ENCODE peak calls at places on chromosomes 6 and 20, in six cellular contexts. S is nephron progenitor cell, P is AG04450, B is caudate nucleus, D is cardiac muscle cell, W is OCI-M1. V is an unnamed sample.

GRCh38 chr20:37703338-37703660 is 9.5 kb downstream of the CTNNBL1 start:
- DNase-seq in S (no peak), P (no peak), B (no peak), D (no peak), W (no peak), V (no peak)

GRCh38 chr6:107965746-107966145 is 7.7 kb upstream of the SEC63 start:
- DNase-seq in S (no peak), P (no peak), B (no peak), D (no peak), W (no peak), V (no peak)

GRCh38 chr6:36592221-36592655 is 1.9 kb upstream of the SRSF3 start:
- DNase-seq in S (no peak), P (no peak), B (no peak), D (no peak), W (no peak), V (no peak)

GRCh38 chr6:34487536-34487935 is 21.7 kb downstream of the PACSIN1 start:
- DNase-seq in S (no peak), P (no peak), B (no peak), D (no peak), W (no peak), V (no peak)

GRCh38 chr6:10269814-10270472 is 144.9 kb downstream of the TFAP2A start:
- DNase-seq in S (no peak), P (no peak), B (no peak), D (no peak), W (no peak), V (no peak)

GRCh38 chr6:85425997-85426396 is 23.9 kb upstream of the NT5E start:
- DNase-seq in S (no peak), P (no peak), B (no peak), D (no peak), W (no peak), V (no peak)

GRCh38 chr20:10390709-10391108 is 43.3 kb downstream of the MKKS start:
- DNase-seq in S (no peak), P (no peak), B (no peak), D (no peak), W (no peak), V (no peak)

GRCh38 chr20:64077094-64077493 is 2.2 kb downstream of the RGS19 start:
- DNase-seq in S (no peak), P (no peak), B (no peak), D (no peak), W (no peak), V (no peak)

GRCh38 chr20:7772376-7772775 is 167.9 kb downstream of the HAO1 start:
- DNase-seq in S (no peak), P (peak; percentile 32), B (no peak), D (no peak), W (no peak), V (no peak)

GRCh38 chr6:108497883-108498282 is 62.8 kb upstream of the FOXO3 start:
- DNase-seq in S (peak; percentile 27), P (no peak), B (no peak), D (peak; percentile 48), W (peak; percentile 66), V (peak; percentile 47)

GRCh38 chr6:41427642-41428401 is 92.4 kb downstream of the NCR2 start:
- DNase-seq in S (peak; percentile 55), P (no peak), B (no peak), D (peak; percentile 68), W (no peak), V (no peak)

GRCh38 chr6:32329141-32329540 is 42.6 kb downstream of the TSBP1 start:
- DNase-seq in S (no peak), P (no peak), B (no peak), D (no peak), W (no peak), V (no peak)

GRCh38 chr6:29071831-29072723 is 15.0 kb downstream of the OR2B3 start:
- DNase-seq in S (peak; percentile 38), P (no peak), B (no peak), D (peak; percentile 53), W (peak; percentile 66), V (peak; percentile 45)

GRCh38 chr6:136526196-136526930 is 23.9 kb downstream of the MAP7 start:
- DNase-seq in S (peak; percentile 56), P (peak; percentile 41), B (peak; percentile 80), D (peak; percentile 69), W (peak; percentile 48), V (peak; percentile 79)

GRCh38 chr20:21767739-21768223 is 62.3 kb downstream of the PAX1 start:
- DNase-seq in S (peak; percentile 76), P (no peak), B (no peak), D (peak; percentile 61), W (no peak), V (no peak)

GRCh38 chr6:28565823-28566526 is 40.3 kb downstream of the GPX5 start:
- DNase-seq in S (no peak), P (no peak), B (no peak), D (no peak), W (peak; percentile 99), V (no peak)

GRCh38 chr6:158810149-158811095 is 8.7 kb downstream of the EZR start:
- DNase-seq in S (no peak), P (no peak), B (no peak), D (no peak), W (no peak), V (no peak)

GRCh38 chr6:139308936-139309603 is 17.3 kb upstream of the TXLNB start:
- DNase-seq in S (no peak), P (no peak), B (no peak), D (no peak), W (no peak), V (no peak)

GRCh38 chr6:125363360-125364121 is 61.8 kb upstream of the HDDC2 start:
- DNase-seq in S (peak; percentile 72), P (no peak), B (no peak), D (peak; percentile 83), W (no peak), V (peak; percentile 65)

GRCh38 chr6:157036245-157036681 is 259.1 kb downstream of the ARID1B start:
- DNase-seq in S (no peak), P (no peak), B (no peak), D (no peak), W (peak; percentile 91), V (no peak)

GRCh38 chr6:46816626-46817025 is 23.4 kb downstream of the MEP1A start:
- DNase-seq in S (no peak), P (no peak), B (no peak), D (no peak), W (no peak), V (no peak)

GRCh38 chr6:117932676-117933075 is 25.6 kb downstream of the SLC35F1 start:
- DNase-seq in S (no peak), P (no peak), B (no peak), D (no peak), W (no peak), V (no peak)

GRCh38 chr6:117530467-117531242 is 48.2 kb downstream of the DCBLD1 start:
- DNase-seq in S (no peak), P (no peak), B (no peak), D (no peak), W (no peak), V (no peak)

GRCh38 chr6:7243188-7243942 is 69.6 kb downstream of the SSR1 start:
- DNase-seq in S (peak; percentile 52), P (peak; percentile 39), B (no peak), D (peak; percentile 77), W (peak; percentile 94), V (peak; percentile 49)

GRCh38 chr6:32415521-32416019 is 8.6 kb upstream of the BTNL2 start:
- DNase-seq in S (peak; percentile 85), P (peak; percentile 26), B (peak; percentile 9), D (peak; percentile 84), W (peak; percentile 92), V (peak; percentile 70)